ENCODE peak calls at places on chromosomes 1 and 21, in eight cellular contexts. C is stimulated activated CD4-positive, alpha-beta T cell treated with anti-CD3 and anti-CD28 coated beads, Interleukin-2, amount 100 ng/mL, for 48 hours; Y is mucosa of descending colon; X is testis; D is NCI-H774; G is kidney tubule cell; T is amniotic stem cell; N is A549. W is an unnamed sample.

GRCh38 chr21:33257404-33257803 is 8.8 kb upstream of the IL10RB start:
- DNase-seq in C (no peak), X (peak), D (no peak), Y (no peak), G (no peak), N (no peak), T (no peak), W (no peak)

GRCh38 chr1:54117815-54118563 is 34.8 kb downstream of the CDCP2 start:
- DNase-seq in G (peak), C (no peak), Y (no peak), T (no peak), X (no peak), D (no peak), N (no peak), W (no peak)

GRCh38 chr1:83058327-83058726 is 940.6 kb downstream of the TTLL7 start:
- DNase-seq in Y (no peak), X (no peak), T (no peak), D (no peak), G (no peak), C (no peak), N (no peak), W (no peak)

GRCh38 chr1:231160851-231161710 is 777 bp upstream of the TRIM67 start:
- DNase-seq in D (no peak), T (no peak), G (no peak), Y (no peak), C (no peak), N (no peak), X (peak), W (no peak)

GRCh38 chr1:161197560-161198205 is 1.2 kb downstream of the ADAMTS4 start:
- DNase-seq in Y (no peak), X (no peak), T (no peak), C (no peak), G (no peak), D (no peak), N (no peak), W (no peak)

GRCh38 chr1:197912739-197913494 is 4.3 kb upstream of the LHX9 start:
- DNase-seq in T (no peak), C (no peak), G (no peak), D (no peak), Y (no peak), X (no peak), N (no peak), W (no peak)

GRCh38 chr1:12121212-12122000 is 45.4 kb upstream of the TNFRSF1B start:
- DNase-seq in Y (no peak), X (no peak), D (no peak), C (no peak), G (no peak), T (no peak), N (no peak), W (no peak)

GRCh38 chr21:45259206-45259795 is 28.4 kb downstream of the POFUT2 start:
- DNase-seq in X (no peak), N (no peak), D (no peak), C (no peak), T (no peak), Y (no peak), G (no peak), W (no peak)

GRCh38 chr1:42146916-42147320 is 6.3 kb upstream of the GUCA2B start:
- DNase-seq in D (peak), T (peak), N (peak), Y (peak), X (peak), G (peak), C (peak), W (no peak)

GRCh38 chr1:231919269-231919886 is 292.8 kb downstream of the DISC1 start:
- DNase-seq in C (no peak), N (no peak), Y (no peak), X (no peak), D (no peak), G (no peak), T (no peak), W (no peak)

GRCh38 chr1:175597969-175598765 is 145.2 kb downstream of the TNR start:
- DNase-seq in C (no peak), T (no peak), D (no peak), Y (no peak), X (no peak), G (peak), N (no peak), W (no peak)

GRCh38 chr21:33238146-33238545 is 8.4 kb downstream of the IFNAR2 start:
- DNase-seq in X (no peak), D (no peak), T (no peak), N (no peak), G (no peak), Y (no peak), C (no peak), W (no peak)

GRCh38 chr1:182845894-182846293 is 6.7 kb downstream of the DHX9 start:
- DNase-seq in C (no peak), X (no peak), N (no peak), T (no peak), Y (no peak), D (no peak), G (no peak), W (no peak)

GRCh38 chr1:77683836-77684148 is 1.3 kb upstream of the ZZZ3 start:
- DNase-seq in X (peak), N (no peak), G (no peak), Y (no peak), T (no peak), D (no peak), C (no peak), W (no peak)

GRCh38 chr21:14451520-14451919 is 68.6 kb upstream of the HSPA13 start:
- DNase-seq in T (no peak), X (no peak), D (no peak), C (no peak), N (no peak), Y (no peak), G (no peak), W (no peak)

GRCh38 chr1:6581561-6582305 is 1.9 kb downstream of the ZBTB48 start:
- DNase-seq in C (no peak), X (no peak), D (no peak), N (no peak), T (no peak), G (peak), Y (peak), W (no peak)

GRCh38 chr1:245469734-245470133 is 314.9 kb downstream of the KIF26B start:
- DNase-seq in T (no peak), G (no peak), D (no peak), C (no peak), X (no peak), N (no peak), Y (no peak), W (no peak)

GRCh38 chr1:182888736-182889531 is 49.8 kb downstream of the DHX9 start:
- DNase-seq in T (no peak), X (no peak), D (no peak), Y (no peak), G (no peak), C (no peak), N (no peak), W (no peak)

GRCh38 chr1:229230893-229231753 is 39.8 kb upstream of the RAB4A start:
- DNase-seq in D (peak), T (no peak), C (no peak), Y (no peak), G (no peak), X (no peak), N (peak), W (no peak)

GRCh38 chr1:1291611-1292441 is 11.6 kb downstream of the SCNN1D start:
- DNase-seq in X (peak), C (no peak), N (peak), T (no peak), D (peak), Y (peak), G (peak), W (no peak)

GRCh38 chr1:34779962-34780361 is 1.1 kb upstream of the GJB3 start:
- DNase-seq in D (no peak), G (no peak), N (no peak), C (no peak), X (no peak), T (no peak), Y (no peak), W (no peak)

GRCh38 chr21:46516068-46516467 is 57.4 kb downstream of the DIP2A start:
- DNase-seq in X (no peak), D (no peak), N (no peak), Y (no peak), T (no peak), G (no peak), C (no peak), W (no peak)

GRCh38 chr1:247905181-247905580 is 9.8 kb downstream of the OR2W3 start:
- DNase-seq in D (no peak), G (no peak), T (no peak), Y (no peak), C (no peak), N (no peak), X (no peak), W (no peak)

GRCh38 chr1:153790996-153791855 is 16.0 kb downstream of the SLC27A3 start:
- DNase-seq in D (no peak), X (no peak), N (no peak), G (no peak), C (no peak), Y (no peak), T (peak), W (no peak)

GRCh38 chr1:74010206-74010605 is 187.8 kb downstream of the LRRIQ3 start:
- DNase-seq in Y (peak), T (no peak), N (no peak), G (no peak), C (no peak), X (no peak), D (peak), W (no peak)

GRCh38 chr1:160080381-160081100 is 797 bp upstream of the KCNJ9 start:
- DNase-seq in D (no peak), G (no peak), N (no peak), C (no peak), X (no peak), Y (no peak), T (no peak), W (no peak)

GRCh38 chr1:172286629-172287076 is 133.8 kb upstream of the C1orf105 start:
- DNase-seq in G (peak), D (no peak), T (no peak), N (peak), Y (no peak), X (peak), C (no peak), W (peak)

GRCh38 chr21:41565550-41565949 is 57.6 kb upstream of the TMPRSS2 start:
- DNase-seq in Y (peak), C (no peak), D (no peak), T (no peak), N (no peak), X (no peak), G (no peak), W (no peak)

GRCh38 chr1:243287652-243288051 is 31.8 kb downstream of the SDCCAG8 start:
- DNase-seq in D (no peak), C (no peak), Y (no peak), N (peak), G (peak), X (no peak), T (no peak), W (peak)

GRCh38 chr1:198443374-198444233 is 96.9 kb downstream of the ATP6V1G3 start:
- DNase-seq in C (no peak), T (peak), Y (no peak), N (peak), D (no peak), X (no peak), G (peak), W (peak)

GRCh38 chr1:110872745-110873435 is at the start of gene CD53:
- DNase-seq in X (no peak), Y (peak), G (no peak), C (no peak), D (no peak), N (no peak), T (no peak), W (no peak)

GRCh38 chr1:236065509-236066005 is 667 bp upstream of the NID1 start:
- DNase-seq in C (no peak), T (no peak), D (no peak), N (no peak), Y (peak), X (no peak), G (no peak), W (no peak)

GRCh38 chr1:153697191-153697872 is 18.8 kb downstream of the NPR1 start:
- DNase-seq in C (no peak), N (peak), G (peak), D (no peak), T (no peak), Y (no peak), X (peak), W (no peak)

GRCh38 chr1:175016073-175016722 is 7.0 kb downstream of the MRPS14 start:
- DNase-seq in C (no peak), G (no peak), D (no peak), N (no peak), Y (no peak), T (peak), X (no peak), W (no peak)

GRCh38 chr1:197173571-197174482 is 27.4 kb upstream of the ASPM start:
- DNase-seq in D (no peak), C (no peak), N (peak), G (peak), T (no peak), Y (peak), X (no peak), W (peak)

GRCh38 chr21:14438204-14438603 is 55.3 kb upstream of the HSPA13 start:
- DNase-seq in C (no peak), N (no peak), Y (no peak), D (no peak), T (no peak), G (no peak), X (no peak), W (no peak)

W was measured in retinal pigment epithelial cell.